ENCODE peak calls at places on chromosomes 6 and 20, in eight cellular contexts. F is astrocyte, Y is left ventricle myocardium inferior, E is psoas muscle, J is stomach, T is K562, O is ovary, G is Caco-2. N is an unnamed sample.

GRCh38 chr6:49582529-49582928 is 32.1 kb downstream of the C6orf141 start:
- DNase-seq in F (peak; percentile 55), Y (no peak), E (no peak), J (no peak), T (no peak), O (no peak), G (no peak), N (no peak)

GRCh38 chr6:48916523-48917050 is 546.5 kb downstream of the MMUT start:
- DNase-seq in F (no peak), Y (no peak), E (no peak), J (no peak), T (no peak), O (no peak), G (no peak), N (no peak)

GRCh38 chr6:24205020-24205492 is 79.0 kb downstream of the NRSN1 start:
- DNase-seq in F (peak; percentile 12), Y (no peak), E (no peak), J (no peak), T (peak; percentile 16), O (no peak), G (peak; percentile 32), N (no peak)

GRCh38 chr6:32946893-32947292 is 6.0 kb downstream of the HLA-DMA start:
- DNase-seq in F (no peak), Y (no peak), E (no peak), J (no peak), T (no peak), O (no peak), G (no peak), N (no peak)

GRCh38 chr6:131761061-131761761 is 46.6 kb upstream of the ENPP1 start:
- DNase-seq in F (peak; percentile 90), Y (no peak), E (no peak), J (no peak), T (no peak), O (no peak), G (no peak), N (no peak)

GRCh38 chr6:52724406-52725121 is 38.7 kb downstream of the GSTA2 start:
- DNase-seq in F (no peak), Y (peak; percentile 72), E (peak; percentile 87), J (peak; percentile 82), T (peak; percentile 79), O (peak; percentile 29), G (peak; percentile 84), N (peak; percentile 95)

GRCh38 chr20:62685781-62686555 is 22.7 kb upstream of the NTSR1 start:
- DNase-seq in F (no peak), Y (peak; percentile 29), E (no peak), J (peak; percentile 50), T (peak; percentile 81), O (no peak), G (no peak), N (no peak)

GRCh38 chr6:166924531-166924930 is 31.8 kb downstream of the RNASET2 start:
- DNase-seq in F (no peak), Y (no peak), E (no peak), J (no peak), T (no peak), O (no peak), G (no peak), N (no peak)

GRCh38 chr20:35768731-35769664 is 2.8 kb upstream of the PHF20 start:
- DNase-seq in F (peak; percentile 93), Y (peak; percentile 96), E (peak; percentile 99), J (peak; percentile 88), T (peak; percentile 59), O (peak; percentile 99), G (peak; percentile 86), N (peak; percentile 98)

GRCh38 chr6:144580039-144580438 is 294.9 kb downstream of the UTRN start:
- DNase-seq in F (no peak), Y (no peak), E (no peak), J (no peak), T (no peak), O (no peak), G (no peak), N (no peak)

GRCh38 chr6:144583614-144583954 is 298.4 kb downstream of the UTRN start:
- DNase-seq in F (no peak), Y (no peak), E (no peak), J (no peak), T (no peak), O (no peak), G (no peak), N (no peak)

GRCh38 chr6:144582939-144583613 is 297.9 kb downstream of the UTRN start:
- DNase-seq in F (peak; percentile 36), Y (peak; percentile 39), E (peak; percentile 57), J (peak; percentile 31), T (peak; percentile 30), O (no peak), G (no peak), N (no peak)

GRCh38 chr6:144580771-144581170 is 295.6 kb downstream of the UTRN start:
- DNase-seq in F (no peak), Y (no peak), E (no peak), J (no peak), T (no peak), O (no peak), G (no peak), N (no peak)

DNA sequence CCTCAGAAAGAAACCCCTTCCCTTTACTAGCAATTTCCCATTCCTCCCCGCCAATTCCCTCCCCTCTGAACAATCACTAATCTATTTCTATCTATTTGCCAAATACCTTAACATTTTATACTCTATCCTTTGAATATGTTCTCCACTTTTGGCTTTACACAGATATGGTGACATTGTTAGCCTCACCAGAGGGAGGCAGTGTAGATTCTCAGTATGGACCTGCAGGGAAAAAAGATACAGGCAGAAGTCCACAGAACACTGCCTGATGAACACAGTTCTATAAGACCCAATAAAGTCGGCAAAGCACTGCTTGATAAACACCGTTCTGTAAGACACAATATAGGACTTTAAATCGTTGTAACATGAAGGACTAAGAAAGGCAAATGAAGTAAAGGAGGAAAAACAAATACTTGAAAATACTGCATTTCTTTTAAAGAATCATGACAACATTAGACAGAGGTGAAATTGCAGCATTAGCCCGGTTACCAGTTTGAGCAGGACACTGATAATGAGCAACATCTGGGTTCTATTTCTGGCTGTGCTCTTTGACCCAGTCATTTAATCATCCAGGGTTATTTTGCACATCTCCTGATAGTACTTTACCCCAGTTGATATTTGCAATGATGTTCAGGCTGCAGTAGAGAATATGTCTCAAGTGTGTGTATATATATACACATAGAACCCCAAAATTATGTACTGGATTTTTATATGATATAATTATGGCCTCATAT is 296.8 kb downstream of the UTRN start:
- DNase-seq in F (no peak), Y (no peak), E (no peak), J (no peak), T (peak; percentile 40), O (no peak), G (peak; percentile 20), N (peak; percentile 16)
- TF ChIP-seq CTCF in F (peak; percentile 48), Y (peak; percentile 54), E (peak; percentile 49), J (no peak), T (peak; percentile 58), O (peak; percentile 27), G (peak; percentile 48), N (peak; percentile 37)

DNA sequence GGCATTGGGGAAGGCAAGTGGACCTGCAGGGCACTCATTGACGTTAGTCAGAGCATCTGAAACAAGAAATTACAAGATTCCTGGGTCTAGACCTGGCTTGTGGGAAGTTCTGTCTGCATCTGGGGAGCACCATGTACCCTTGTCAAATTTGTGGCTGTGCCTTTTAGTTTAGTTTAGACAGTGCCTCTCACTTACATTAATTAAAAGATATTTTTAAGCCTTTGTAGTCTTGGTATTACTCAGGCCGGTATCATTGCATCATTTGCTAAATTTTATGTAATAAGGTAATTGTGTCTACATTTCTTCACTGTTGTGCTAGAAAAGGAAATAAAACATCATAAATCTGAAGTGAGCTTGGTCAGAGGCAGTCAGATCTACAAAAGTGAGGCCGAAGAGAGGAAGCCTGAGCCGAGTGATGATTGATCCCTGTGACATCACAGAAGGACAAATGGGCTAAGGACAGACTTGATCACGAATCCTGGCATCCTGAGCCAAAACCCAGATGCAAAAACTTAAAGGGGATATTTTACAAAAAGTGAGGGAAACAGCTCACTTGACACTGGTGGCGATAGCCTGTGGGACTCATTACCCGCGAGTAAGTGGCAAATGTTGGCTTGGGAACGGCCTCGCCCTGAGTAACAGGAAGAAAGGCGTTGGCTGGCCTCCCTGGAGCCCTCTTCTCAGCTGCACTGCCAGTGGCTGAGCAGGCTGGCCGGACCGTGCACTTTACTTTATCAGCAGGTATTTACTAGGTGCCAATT is 106.5 kb downstream of the TCP11 start:
- DNase-seq in F (no peak), Y (peak; percentile 71), E (peak; percentile 70), J (peak; percentile 89), T (no peak), O (no peak), G (no peak), N (no peak)
- H3K4me1 ChIP-seq in F (no peaks in the 10 kb centered on the region), Y (peaks cover 94% of the 10 kb centered on the region), E (peaks cover 28% of the 10 kb centered on the region), J (peaks cover 64% of the 10 kb centered on the region), T (no peaks in the 10 kb centered on the region), O (peaks cover 1% of the 10 kb centered on the region), G (peaks cover 11% of the 10 kb centered on the region), N (peaks cover 15% of the 10 kb centered on the region)

GRCh38 chr20:32822189-32822588 is 2.4 kb downstream of the MAPRE1 start:
- DNase-seq in F (no peak), Y (no peak), E (no peak), J (no peak), T (no peak), O (no peak), G (no peak), N (no peak)

GRCh38 chr20:32820698-32821378 is 1.1 kb downstream of the MAPRE1 start:
- DNase-seq in F (no peak), Y (no peak), E (no peak), J (no peak), T (no peak), O (no peak), G (no peak), N (no peak)

GRCh38 chr20:32820000-32820697 is 395 bp downstream of the MAPRE1 start:
- DNase-seq in F (peak; percentile 25), Y (peak; percentile 73), E (peak; percentile 89), J (no peak), T (peak; percentile 83), O (no peak), G (peak; percentile 94), N (no peak)

GRCh38 chr20:32823737-32824588 is 4.2 kb downstream of the MAPRE1 start:
- DNase-seq in F (peak; percentile 30), Y (no peak), E (no peak), J (no peak), T (no peak), O (no peak), G (peak; percentile 34), N (no peak)

DNA sequence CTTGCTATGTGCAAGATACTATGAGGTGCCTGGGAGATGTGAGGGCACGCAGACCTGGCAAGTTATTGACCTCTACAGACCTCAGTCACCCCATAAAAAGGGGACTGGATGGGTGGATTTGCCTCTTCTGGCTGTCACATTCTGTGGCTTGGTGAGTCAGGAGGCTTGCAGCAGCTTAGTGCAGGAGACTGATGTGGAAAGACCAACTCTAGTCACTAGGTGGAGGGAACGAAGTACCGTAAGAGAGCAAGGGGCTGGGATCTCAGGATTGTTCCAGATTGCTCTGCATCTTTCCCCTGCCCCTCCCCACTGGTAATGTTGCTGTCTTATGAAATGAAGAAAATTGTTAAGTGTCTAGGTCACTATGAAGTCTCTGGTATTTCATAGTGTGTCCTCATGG is 3.3 kb downstream of the MAPRE1 start:
- DNase-seq in F (peak; percentile 75), Y (no peak), E (no peak), J (no peak), T (no peak), O (no peak), G (peak; percentile 45), N (peak; percentile 31)
- TF ChIP-seq CTCF in F (peak; percentile 17), Y (no peak), E (peak; percentile 4), J (no peak), T (no peak), O (no peak), G (no peak), N (no peak)

DNA sequence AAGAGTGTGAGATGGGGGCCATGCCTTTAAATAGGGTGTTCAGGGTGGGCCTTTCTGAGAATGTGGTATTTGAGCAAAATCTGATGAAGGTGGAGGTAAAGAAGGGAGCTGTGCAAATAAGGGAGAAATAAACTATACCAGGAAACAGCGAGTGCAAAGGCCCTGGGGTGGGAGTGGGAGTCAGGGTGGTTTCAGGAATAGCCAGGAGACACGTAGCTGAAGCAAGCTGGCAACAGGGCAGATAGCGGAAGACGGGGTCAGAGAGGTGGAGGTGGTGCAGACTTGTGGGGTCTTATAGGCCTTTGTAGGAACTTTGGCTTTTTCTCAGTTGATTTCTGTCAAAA is 51.6 kb downstream of the FGD2 start:
- DNase-seq in F (no peak), Y (no peak), E (no peak), J (no peak), T (no peak), O (no peak), G (no peak), N (no peak)
- H3K4me1 ChIP-seq in F (peaks cover 10% of the 10 kb centered on the region), Y (peaks cover 26% of the 10 kb centered on the region), E (peaks cover 37% of the 10 kb centered on the region), J (peaks cover 50% of the 10 kb centered on the region), T (peaks cover 63% of the 10 kb centered on the region), O (peaks cover 2% of the 10 kb centered on the region), G (peaks cover 25% of the 10 kb centered on the region), N (peaks cover 13% of the 10 kb centered on the region)